ENCODE peak calls at places on chromosomes 4 and X, in seven cellular contexts. J is gastrocnemius medialis, I is tibial artery, C is heart right ventricle, D is Karpas-422, L is body of pancreas, T is iPS DF 6.9. A is an unnamed sample.

GRCh38 chr4:100061835-100062234 is 111.8 kb upstream of the H2AZ1 start:
- DNase-seq in J (no peak), I (no peak), C (no peak), D (no peak), L (no peak), T (no peak), A (no peak)

GRCh38 chr4:88537725-88538124 is 14.1 kb upstream of the PYURF start:
- DNase-seq in J (no peak), I (no peak), C (no peak), D (no peak), L (no peak), T (no peak), A (no peak)

GRCh38 chrX:123807825-123808416 is 51.9 kb upstream of the XIAP start:
- DNase-seq in J (no peak), I (no peak), C (no peak), D (no peak), L (no peak), T (no peak), A (no peak)

GRCh38 chrX:79094075-79094832 is 50.2 kb upstream of the GPR174 start:
- DNase-seq in J (no peak), I (no peak), C (no peak), D (no peak), L (no peak), T (no peak), A (no peak)

GRCh38 chr4:123921339-123921738 is 524.7 kb downstream of the SPRY1 start:
- DNase-seq in J (no peak), I (no peak), C (no peak), D (no peak), L (no peak), T (no peak), A (no peak)

GRCh38 chr4:1622956-1623355 is 61.2 kb downstream of the FAM53A start:
- DNase-seq in J (no peak), I (no peak), C (no peak), D (no peak), L (no peak), T (no peak), A (no peak)

GRCh38 chrX:101462892-101463291 is 22.4 kb upstream of the ARMCX4 start:
- DNase-seq in J (no peak), I (no peak), C (no peak), D (peak; percentile 63), L (no peak), T (no peak), A (peak; percentile 35)

GRCh38 chr4:170476351-170476750 is 386.6 kb upstream of the AADAT start:
- DNase-seq in J (no peak), I (no peak), C (no peak), D (no peak), L (no peak), T (no peak), A (no peak)

GRCh38 chrX:107571296-107571998 is 56.9 kb upstream of the PRPS1 start:
- DNase-seq in J (no peak), I (no peak), C (no peak), D (no peak), L (no peak), T (no peak), A (no peak)

GRCh38 chr4:121648518-121648917 is 48.3 kb downstream of the ANXA5 start:
- DNase-seq in J (no peak), I (peak; percentile 68), C (no peak), D (no peak), L (no peak), T (no peak), A (no peak)

GRCh38 chr4:65865489-65865888 is 195.2 kb upstream of the EPHA5 start:
- DNase-seq in J (no peak), I (no peak), C (no peak), D (no peak), L (no peak), T (peak; percentile 35), A (no peak)

GRCh38 chr4:176622251-176622968 is 170.3 kb downstream of the VEGFC start:
- DNase-seq in J (no peak), I (no peak), C (no peak), D (no peak), L (no peak), T (no peak), A (no peak)

GRCh38 chrX:14936561-14936960 is 63.3 kb downstream of the MOSPD2 start:
- DNase-seq in J (no peak), I (no peak), C (no peak), D (no peak), L (no peak), T (no peak), A (no peak)

GRCh38 chr4:43132010-43132582 is 239.6 kb downstream of the GRXCR1 start:
- DNase-seq in J (no peak), I (no peak), C (peak; percentile 16), D (peak; percentile 83), L (peak; percentile 76), T (no peak), A (peak; percentile 40)

GRCh38 chr4:182404371-182404770 is 161.2 kb downstream of the TENM3 start:
- DNase-seq in J (no peak), I (no peak), C (no peak), D (no peak), L (peak; percentile 29), T (no peak), A (no peak)

GRCh38 chr4:114087596-114088230 is 108.3 kb upstream of the ARSJ start:
- DNase-seq in J (no peak), I (no peak), C (no peak), D (no peak), L (no peak), T (no peak), A (no peak)

GRCh38 chrX:11944486-11944885 is 186.4 kb downstream of the MSL3 start:
- DNase-seq in J (no peak), I (no peak), C (no peak), D (peak; percentile 71), L (no peak), T (peak; percentile 5), A (no peak)

GRCh38 chr4:36024901-36025610 is 219.3 kb downstream of the ARAP2 start:
- DNase-seq in J (no peak), I (no peak), C (no peak), D (no peak), L (no peak), T (no peak), A (no peak)

GRCh38 chrX:103503853-103504207 is 15.5 kb downstream of the RAB40A start:
- DNase-seq in J (no peak), I (no peak), C (no peak), D (no peak), L (no peak), T (no peak), A (no peak)

GRCh38 chrX:148612431-148612830 is 112.0 kb downstream of the AFF2 start:
- DNase-seq in J (no peak), I (no peak), C (no peak), D (no peak), L (no peak), T (no peak), A (no peak)
- H3K4me1 ChIP-seq in J (no peaks in the 10 kb centered on the region), I (no peaks in the 10 kb centered on the region), C (no peaks in the 10 kb centered on the region), D (peaks cover 57% of the 10 kb centered on the region), L (peaks cover 6% of the 10 kb centered on the region), T (peaks cover 1% of the 10 kb centered on the region), A (no peaks in the 10 kb centered on the region)

GRCh38 chr4:185469539-185470154 is 1.9 kb downstream of the CCDC110 start:
- DNase-seq in J (no peak), I (no peak), C (no peak), D (no peak), L (no peak), T (no peak), A (no peak)

GRCh38 chr4:185472063-185472542 is 570 bp upstream of the CCDC110 start:
- DNase-seq in J (no peak), I (no peak), C (no peak), D (peak; percentile 42), L (no peak), T (no peak), A (no peak)

GRCh38 chr4:185473247-185473646 is 1.7 kb upstream of the CCDC110 start:
- DNase-seq in J (no peak), I (no peak), C (no peak), D (no peak), L (no peak), T (no peak), A (no peak)

GRCh38 chr4:185470503-185471195 is 884 bp downstream of the CCDC110 start:
- DNase-seq in J (peak; percentile 54), I (peak; percentile 82), C (peak; percentile 50), D (no peak), L (peak; percentile 96), T (no peak), A (peak; percentile 64)

GRCh38 chr4:185471235-185472062 is at the start of gene CCDC110:
- DNase-seq in J (peak; percentile 94), I (peak; percentile 97), C (peak; percentile 96), D (peak; percentile 90), L (peak; percentile 95), T (no peak), A (peak; percentile 94)
- H3K4me1 ChIP-seq in J (no peaks in the 10 kb centered on the region), I (no peaks in the 10 kb centered on the region), C (peaks cover 12% of the 10 kb centered on the region), D (peaks cover 17% of the 10 kb centered on the region), L (peaks cover 20% of the 10 kb centered on the region), T (no peaks in the 10 kb centered on the region), A (peaks cover 2% of the 10 kb centered on the region)

GRCh38 chr4:128840711-128841318 is 31.3 kb downstream of the JADE1 start:
- DNase-seq in J (no peak), I (no peak), C (no peak), D (no peak), L (no peak), T (no peak), A (no peak)
- H3K4me1 ChIP-seq in J (peaks cover 60% of the 10 kb centered on the region), I (no peaks in the 10 kb centered on the region), C (peaks cover 58% of the 10 kb centered on the region), D (peaks cover 32% of the 10 kb centered on the region), L (peaks cover 97% of the 10 kb centered on the region), T (peaks cover 1% of the 10 kb centered on the region), A (peaks cover 10% of the 10 kb centered on the region)

GRCh38 chr4:77817304-77818076 is 1.7 kb downstream of the CNOT6L start:
- DNase-seq in J (no peak), I (no peak), C (no peak), D (peak; percentile 46), L (peak; percentile 57), T (no peak), A (no peak)

GRCh38 chr4:77818077-77818666 is 996 bp downstream of the CNOT6L start:
- DNase-seq in J (peak; percentile 61), I (peak; percentile 82), C (peak; percentile 82), D (peak; percentile 72), L (peak; percentile 73), T (no peak), A (peak; percentile 73)

GRCh38 chr4:77819409-77819835 is 254 bp upstream of the CNOT6L start:
- DNase-seq in J (no peak), I (peak; percentile 68), C (no peak), D (peak; percentile 43), L (no peak), T (no peak), A (peak; percentile 78)

GRCh38 chr4:77819836-77820679 is 890 bp upstream of the CNOT6L start:
- DNase-seq in J (peak; percentile 92), I (peak; percentile 94), C (peak; percentile 94), D (peak; percentile 92), L (peak; percentile 95), T (peak; percentile 48), A (peak; percentile 91)

DNA sequence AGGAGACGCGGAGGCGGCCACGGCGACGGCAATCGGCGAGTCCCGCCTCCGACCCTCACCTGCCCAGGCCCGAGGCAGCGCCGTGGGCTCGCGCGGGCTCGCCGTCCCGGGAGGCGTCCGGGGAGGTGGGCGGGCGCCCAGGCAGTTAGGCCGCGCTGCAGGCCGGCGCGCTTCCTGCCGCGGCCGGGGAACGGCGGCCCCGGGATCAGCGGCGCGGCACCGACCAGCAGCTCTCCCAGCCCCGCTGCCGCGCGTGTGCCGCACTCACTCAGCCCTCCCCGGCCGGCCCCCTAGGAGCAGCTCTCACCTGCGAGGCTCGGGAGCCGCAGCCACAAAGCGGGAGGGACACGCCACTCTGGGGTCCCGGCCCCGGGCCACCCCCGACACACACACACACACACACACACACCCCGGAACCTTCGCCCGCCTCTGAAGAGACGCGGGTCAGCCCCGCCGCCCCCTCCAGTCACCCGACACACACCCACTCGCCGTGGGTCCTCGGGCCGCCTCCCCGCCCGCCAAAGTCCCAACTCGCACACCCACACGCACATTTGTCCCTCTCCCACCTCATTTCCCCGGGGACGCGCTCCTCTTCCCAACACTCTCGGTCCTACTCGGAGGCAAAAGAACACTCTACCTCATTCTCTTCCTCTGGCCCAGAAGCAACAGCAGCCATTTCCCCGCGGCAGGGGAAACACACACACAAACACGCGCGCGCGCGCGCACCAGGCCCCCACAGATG is at the start of gene CNOT6L:
- DNase-seq in J (peak; percentile 43), I (peak; percentile 87), C (peak; percentile 78), D (peak; percentile 69), L (peak; percentile 82), T (no peak), A (peak; percentile 46)
- H3K4me1 ChIP-seq in J (peaks cover 47% of the 10 kb centered on the region), I (no peaks in the 10 kb centered on the region), C (peaks cover 54% of the 10 kb centered on the region), D (peaks cover 49% of the 10 kb centered on the region), L (peaks cover 48% of the 10 kb centered on the region), T (no peaks in the 10 kb centered on the region), A (peaks cover 1% of the 10 kb centered on the region)

A was measured in lung.